ENCODE peak calls at places on chromosomes 13 and 19, in four cellular contexts. Y is iris pigment epithelial cell; D is aorta; J is activated T-helper 9 cell treated with anti-CD3 and anti-CD28 coated beads, Interleukin-2, amount 50 U/mL, for 16 hours. W is an unnamed sample.

GRCh38 chr13:39616087-39616694 is 13.2 kb upstream of the LHFPL6 start:
- DNase-seq in Y (peak), D (no peak), J (no peak), W (peak)

GRCh38 chr19:30689474-30689873 is 317.3 kb downstream of the ZNF536 start:
- DNase-seq in Y (no peak), D (no peak), J (no peak), W (no peak)

GRCh38 chr19:41421314-41421713 is 5.9 kb downstream of the B3GNT8 start:
- DNase-seq in Y (no peak), D (no peak), J (no peak), W (no peak)

GRCh38 chr19:41882568-41883462 is at the start of gene ARHGEF1:
- DNase-seq in Y (no peak), D (peak), J (peak), W (peak)

GRCh38 chr13:110334841-110335490 is 27.9 kb downstream of the COL4A2 start:
- DNase-seq in Y (no peak), D (no peak), J (no peak), W (no peak)

GRCh38 chr13:113997845-113998751 is 24.2 kb upstream of the C13orf46 start:
- DNase-seq in Y (peak), D (peak), J (no peak), W (no peak)

GRCh38 chr13:24264976-24265375 is 44.4 kb upstream of the C1QTNF9 start:
- DNase-seq in Y (no peak), D (no peak), J (peak), W (no peak)

GRCh38 chr13:106488075-106488474 is 47.4 kb downstream of the EFNB2 start:
- DNase-seq in Y (no peak), D (no peak), J (no peak), W (no peak)

GRCh38 chr13:83333614-83334388 is 548.5 kb downstream of the SLITRK1 start:
- DNase-seq in Y (no peak), D (no peak), J (no peak), W (no peak)

GRCh38 chr13:78610381-78610883 is 7.1 kb upstream of the POU4F1 start:
- DNase-seq in Y (peak), D (no peak), J (no peak), W (no peak)

GRCh38 chr19:23560051-23560450 is 127.0 kb downstream of the ZNF675 start:
- DNase-seq in Y (no peak), D (no peak), J (no peak), W (no peak)

GRCh38 chr19:40380199-40381037 is 9.6 kb downstream of the HIPK4 start:
- DNase-seq in Y (no peak), D (no peak), J (no peak), W (no peak)

GRCh38 chr19:38736413-38737280 is 7.6 kb downstream of the CAPN12 start:
- DNase-seq in Y (no peak), D (peak), J (peak), W (peak)

GRCh38 chr19:18841400-18841799 is 9.6 kb downstream of the UPF1 start:
- DNase-seq in Y (no peak), D (no peak), J (no peak), W (no peak)

GRCh38 chr19:12484011-12484370 is 625 bp downstream of the ZNF709 start:
- DNase-seq in Y (no peak), D (no peak), J (no peak), W (no peak)

GRCh38 chr19:53927745-53928144 is 18.7 kb downstream of the CACNG7 start:
- DNase-seq in Y (peak), D (no peak), J (no peak), W (no peak)

GRCh38 chr13:36353001-36353400 is 6.8 kb upstream of the SPART start:
- DNase-seq in Y (peak), D (no peak), J (no peak), W (no peak)

GRCh38 chr13:43309301-43309700 is 285.9 kb downstream of the DNAJC15 start:
- DNase-seq in Y (peak), D (no peak), J (no peak), W (no peak)

GRCh38 chr19:41431426-41432386 is 4.5 kb upstream of the B3GNT8 start:
- DNase-seq in Y (peak), D (no peak), J (no peak), W (no peak)

GRCh38 chr19:52494518-52494917 is 33.0 kb upstream of the ZNF808 start:
- DNase-seq in Y (peak), D (no peak), J (no peak), W (no peak)

GRCh38 chr13:46113596-46113995 is 8.8 kb upstream of the CPB2 start:
- DNase-seq in Y (peak), D (no peak), J (no peak), W (no peak)

GRCh38 chr13:67554296-67554695 is 324.2 kb upstream of the PCDH9 start:
- DNase-seq in Y (peak), D (no peak), J (no peak), W (no peak)

GRCh38 chr19:19643158-19644053 is at the start of gene GMIP:
- DNase-seq in Y (peak), D (peak), J (peak), W (peak)

GRCh38 chr19:13606156-13606555 is 99.9 kb upstream of the CACNA1A start:
- DNase-seq in Y (no peak), D (peak), J (no peak), W (no peak)

GRCh38 chr13:46324976-46325375 is 62.1 kb downstream of the RUBCNL start:
- DNase-seq in Y (peak), D (no peak), J (no peak), W (no peak)

GRCh38 chr19:39428309-39429112 is 7.2 kb downstream of the RPS16 start:
- DNase-seq in Y (peak), D (peak), J (no peak), W (peak)

GRCh38 chr19:6108721-6109633 is 1.3 kb downstream of the RFX2 start:
- DNase-seq in Y (peak), D (peak), J (peak), W (peak)

W was measured in sciatic nerve.